ENCODE peak calls at places on chromosomes 4 and X, in six cellular contexts. N is activated naive CD8-positive, alpha-beta T cell treated with anti-CD3 and anti-CD28 coated beads, Interleukin-2, amount 10 ng/mL, durations not matched to agents 7 days and 5 days; R is T-cell; T is CD8-positive, alpha-beta T cell; K is activated T-cell treated with anti-CD3 and anti-CD28 coated beads, Interleukin-2, amount 50 U/mL, for 72 hours; D is natural killer cell. H is an unnamed sample.

GRCh38 chr4:81807386-81807785 is 335.7 kb upstream of the RASGEF1B start:
- ATAC-seq in N (no peak), R (no peak), T (no peak), K (no peak), D (no peak), H (no peak)

GRCh38 chr4:80948995-80949394 is 81.5 kb upstream of the BMP3 start:
- ATAC-seq in N (no peak), R (no peak), T (no peak), K (no peak), D (no peak), H (no peak)

GRCh38 chrX:20060961-20061868 is 55.5 kb downstream of the MAP7D2 start:
- ATAC-seq in N (peak; percentile 54), R (no peak), T (peak; percentile 17), K (peak; percentile 18), D (no peak), H (no peak)

GRCh38 chr4:88616275-88616996 is 24.2 kb downstream of the HERC3 start:
- ATAC-seq in N (no peak), R (no peak), T (no peak), K (no peak), D (no peak), H (no peak)

GRCh38 chr4:84503495-84504437 is 4.7 kb upstream of the NKX6-1 start:
- ATAC-seq in N (peak; percentile 54), R (peak; percentile 57), T (peak; percentile 36), K (peak; percentile 76), D (no peak), H (no peak)

GRCh38 chrX:49042581-49043219 is 457 bp downstream of the TFE3 start:
- ATAC-seq in N (peak; percentile 6), R (peak; percentile 6), T (no peak), K (no peak), D (no peak), H (no peak)

GRCh38 chr4:118337954-118338353 is 14.8 kb downstream of the PRSS12 start:
- ATAC-seq in N (no peak), R (no peak), T (no peak), K (no peak), D (no peak), H (no peak)

GRCh38 chrX:41716767-41717473 is 7.1 kb upstream of the GPR82 start:
- ATAC-seq in N (no peak), R (no peak), T (no peak), K (no peak), D (no peak), H (no peak)

GRCh38 chr4:17494258-17494657 is 17.6 kb downstream of the QDPR start:
- ATAC-seq in N (no peak), R (no peak), T (no peak), K (peak; percentile 46), D (no peak), H (no peak)

GRCh38 chrX:38220024-38220935 is at the start of gene SRPX:
- ATAC-seq in N (peak; percentile 71), R (no peak), T (no peak), K (peak; percentile 37), D (no peak), H (peak; percentile 70)

GRCh38 chr4:68906238-68907137 is 45.1 kb downstream of the UGT2A3 start:
- ATAC-seq in N (no peak), R (no peak), T (no peak), K (no peak), D (no peak), H (peak; percentile 56)

GRCh38 chr4:143186202-143186601 is 1.5 kb downstream of the USP38 start:
- ATAC-seq in N (no peak), R (no peak), T (no peak), K (no peak), D (no peak), H (no peak)

GRCh38 chr4:98447648-98448047 is 186.5 kb downstream of the RAP1GDS1 start:
- ATAC-seq in N (no peak), R (no peak), T (no peak), K (no peak), D (no peak), H (no peak)

GRCh38 chrX:2423293-2423692 is 77.5 kb downstream of the DHRSX start:
- ATAC-seq in N (no peak), R (no peak), T (no peak), K (no peak), D (no peak), H (no peak)

GRCh38 chr4:152735302-152735917 is 44.1 kb downstream of the TIGD4 start:
- ATAC-seq in N (no peak), R (no peak), T (peak; percentile 38), K (no peak), D (peak; percentile 44), H (no peak)

GRCh38 chr4:48173055-48173991 is 39.3 kb upstream of the TXK start:
- ATAC-seq in N (no peak), R (no peak), T (no peak), K (peak; percentile 58), D (no peak), H (peak; percentile 58)

GRCh38 chr4:153394945-153395344 is 50.5 kb downstream of the MND1 start:
- ATAC-seq in N (no peak), R (no peak), T (no peak), K (no peak), D (no peak), H (no peak)

GRCh38 chr4:142840516-142841123 is 5.5 kb downstream of the INPP4B start:
- ATAC-seq in N (no peak), R (no peak), T (no peak), K (no peak), D (no peak), H (no peak)

GRCh38 chr4:19177616-19178015 is 1074.1 kb upstream of the SLIT2 start:
- ATAC-seq in N (no peak), R (no peak), T (no peak), K (no peak), D (no peak), H (no peak)

GRCh38 chr4:98498774-98499173 is 159.6 kb downstream of the TSPAN5 start:
- ATAC-seq in N (no peak), R (no peak), T (no peak), K (no peak), D (no peak), H (no peak)

H was measured in gastroesophageal sphincter.